ENCODE peak calls at places on chromosomes 13 and 19, in six cellular contexts. One of them, this sample, is unnamed.
A peak's percentile ranks its signal among the peaks of the same experiment; 100 is the strongest.

GRCh38 chr13:99421758-99422555 is 79.3 kb upstream of the TM9SF2 start:
- DNase-seq in heart left ventricle: no peak
- DNase-seq in fibroblast of lung: no peak
- DNase-seq in small intestine: no peak
- DNase-seq in body of pancreas: no peak
- DNase-seq in left ventricle myocardium inferior: no peak
- DNase-seq in this sample: no peak

GRCh38 chr19:1619703-1620102 is 14.4 kb upstream of the UQCR11 start:
- DNase-seq in body of pancreas: no peak
- DNase-seq in small intestine: no peak
- DNase-seq in fibroblast of lung: no peak
- DNase-seq in heart left ventricle: no peak
- DNase-seq in left ventricle myocardium inferior: no peak
- DNase-seq in this sample: no peak

GRCh38 chr13:89686171-89686570 is 1661.3 kb upstream of the MIR17HG start:
- DNase-seq in left ventricle myocardium inferior: no peak
- DNase-seq in small intestine: no peak
- DNase-seq in heart left ventricle: no peak
- DNase-seq in body of pancreas: no peak
- DNase-seq in fibroblast of lung: no peak
- DNase-seq in this sample: no peak

GRCh38 chr19:7832009-7832408 is 2.0 kb downstream of the EVI5L start:
- DNase-seq in heart left ventricle: no peak
- DNase-seq in left ventricle myocardium inferior: no peak
- DNase-seq in small intestine: no peak
- DNase-seq in fibroblast of lung: no peak
- DNase-seq in body of pancreas: no peak
- DNase-seq in this sample: no peak

GRCh38 chr13:45678282-45678681 is 23.8 kb upstream of the CBY2 start:
- DNase-seq in fibroblast of lung: peak; percentile 19
- DNase-seq in body of pancreas: no peak
- DNase-seq in heart left ventricle: no peak
- DNase-seq in small intestine: no peak
- DNase-seq in left ventricle myocardium inferior: no peak
- DNase-seq in this sample: no peak

GRCh38 chr13:112837371-112838037 is 131.5 kb upstream of the MCF2L start:
- DNase-seq in body of pancreas: no peak
- DNase-seq in fibroblast of lung: no peak
- DNase-seq in left ventricle myocardium inferior: no peak
- DNase-seq in small intestine: no peak
- DNase-seq in heart left ventricle: peak; percentile 43
- DNase-seq in this sample: no peak

GRCh38 chr19:2280633-2281264 is 1.2 kb downstream of the PEAK3 start:
- DNase-seq in small intestine: no peak
- DNase-seq in fibroblast of lung: no peak
- DNase-seq in heart left ventricle: no peak
- DNase-seq in body of pancreas: peak; percentile 71
- DNase-seq in left ventricle myocardium inferior: no peak
- DNase-seq in this sample: no peak

GRCh38 chr13:110132178-110132975 is 174.6 kb downstream of the COL4A1 start:
- DNase-seq in body of pancreas: no peak
- DNase-seq in fibroblast of lung: peak; percentile 55
- DNase-seq in left ventricle myocardium inferior: no peak
- DNase-seq in small intestine: no peak
- DNase-seq in heart left ventricle: no peak
- DNase-seq in this sample: peak; percentile 54

GRCh38 chr19:27906081-27906480 is 1306.9 kb downstream of the UQCRFS1 start:
- DNase-seq in heart left ventricle: no peak
- DNase-seq in left ventricle myocardium inferior: no peak
- DNase-seq in body of pancreas: no peak
- DNase-seq in fibroblast of lung: no peak
- DNase-seq in small intestine: no peak
- DNase-seq in this sample: no peak

GRCh38 chr13:112132142-112132541 is 65.2 kb downstream of the SOX1 start:
- DNase-seq in body of pancreas: no peak
- DNase-seq in small intestine: no peak
- DNase-seq in left ventricle myocardium inferior: no peak
- DNase-seq in fibroblast of lung: no peak
- DNase-seq in heart left ventricle: no peak
- DNase-seq in this sample: no peak

GRCh38 chr13:39585219-39585618 is 17.8 kb downstream of the LHFPL6 start:
- DNase-seq in left ventricle myocardium inferior: no peak
- DNase-seq in fibroblast of lung: no peak
- DNase-seq in heart left ventricle: no peak
- DNase-seq in body of pancreas: no peak
- DNase-seq in small intestine: no peak
- DNase-seq in this sample: no peak

GRCh38 chr19:16605115-16605514 is 22.9 kb downstream of the MED26 start:
- DNase-seq in heart left ventricle: no peak
- DNase-seq in left ventricle myocardium inferior: no peak
- DNase-seq in body of pancreas: no peak
- DNase-seq in small intestine: no peak
- DNase-seq in fibroblast of lung: no peak
- DNase-seq in this sample: no peak

GRCh38 chr19:16605552-16605951 is 22.5 kb downstream of the MED26 start:
- DNase-seq in left ventricle myocardium inferior: peak; percentile 48
- DNase-seq in heart left ventricle: no peak
- DNase-seq in fibroblast of lung: no peak
- DNase-seq in small intestine: no peak
- DNase-seq in body of pancreas: no peak
- DNase-seq in this sample: no peak

GRCh38 chr19:16603090-16603489 is 24.9 kb downstream of the MED26 start:
- DNase-seq in small intestine: no peak
- DNase-seq in heart left ventricle: no peak
- DNase-seq in left ventricle myocardium inferior: no peak
- DNase-seq in body of pancreas: no peak
- DNase-seq in fibroblast of lung: no peak
- DNase-seq in this sample: no peak

GRCh38 chr19:16601378-16602052 is 26.5 kb downstream of the MED26 start:
- DNase-seq in body of pancreas: no peak
- DNase-seq in heart left ventricle: no peak
- DNase-seq in small intestine: no peak
- DNase-seq in left ventricle myocardium inferior: no peak
- DNase-seq in fibroblast of lung: no peak
- DNase-seq in this sample: no peak

GRCh38 chr19:16604615-16605014 is 23.4 kb downstream of the MED26 start:
- DNase-seq in body of pancreas: no peak
- DNase-seq in heart left ventricle: no peak
- DNase-seq in fibroblast of lung: no peak
- DNase-seq in left ventricle myocardium inferior: no peak
- DNase-seq in small intestine: no peak
- DNase-seq in this sample: no peak
- H3K4me1 ChIP-seq in body of pancreas: peaks cover 64% of the 10 kb centered on the region
- H3K4me1 ChIP-seq in heart left ventricle: peaks cover 41% of the 10 kb centered on the region
- H3K4me1 ChIP-seq in fibroblast of lung: peaks cover 6% of the 10 kb centered on the region
- H3K4me1 ChIP-seq in left ventricle myocardium inferior: peaks cover 95% of the 10 kb centered on the region
- H3K4me1 ChIP-seq in small intestine: no peaks in the 10 kb centered on the region
- H3K4me1 ChIP-seq in this sample: no peaks in the 10 kb centered on the region

GRCh38 chr19:4516939-4517300 is 1.4 kb downstream of the PLIN4 start:
- DNase-seq in body of pancreas: no peak
- DNase-seq in left ventricle myocardium inferior: peak; percentile 54
- DNase-seq in small intestine: no peak
- DNase-seq in fibroblast of lung: no peak
- DNase-seq in heart left ventricle: peak; percentile 56
- DNase-seq in this sample: no peak
- H3K27ac ChIP-seq in body of pancreas: no peak overlapping the region
- H3K27ac ChIP-seq in left ventricle myocardium inferior: peak overlapping the region; percentile 96
- H3K27ac ChIP-seq in small intestine: no peak overlapping the region
- H3K27ac ChIP-seq in fibroblast of lung: no peak overlapping the region
- H3K27ac ChIP-seq in heart left ventricle: peak overlapping the region; percentile 86
- H3K27ac ChIP-seq in this sample: peak overlapping the region; percentile 85

DNA sequence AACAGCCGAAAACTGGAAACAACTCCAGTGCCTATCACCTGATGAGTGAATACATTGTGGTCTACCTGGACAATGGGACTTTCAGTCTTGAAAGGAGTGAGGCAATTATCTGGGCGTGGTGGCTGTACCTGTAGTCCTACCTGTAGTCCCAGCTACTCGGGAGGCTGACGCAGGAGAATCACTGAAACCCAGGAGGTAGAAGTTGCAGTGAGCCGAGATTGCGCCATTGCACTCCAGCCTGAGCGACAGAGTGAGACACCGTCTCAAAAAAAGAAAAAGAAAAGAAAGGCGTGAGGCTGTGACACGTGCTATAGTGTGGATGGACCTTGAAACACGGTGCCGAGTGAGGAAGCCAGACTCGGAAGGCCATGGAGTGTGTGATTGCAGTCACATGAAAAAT is 4.1 kb upstream of the NTN5 start:
- DNase-seq in left ventricle myocardium inferior: no peak
- DNase-seq in heart left ventricle: no peak
- DNase-seq in body of pancreas: no peak
- DNase-seq in small intestine: peak; percentile 95
- DNase-seq in fibroblast of lung: no peak
- DNase-seq in this sample: no peak
- H3K4me1 ChIP-seq in left ventricle myocardium inferior: peaks cover 9% of the 10 kb centered on the region
- H3K4me1 ChIP-seq in heart left ventricle: no peaks in the 10 kb centered on the region
- H3K4me1 ChIP-seq in body of pancreas: peaks cover 28% of the 10 kb centered on the region
- H3K4me1 ChIP-seq in small intestine: peaks cover 2% of the 10 kb centered on the region
- H3K4me1 ChIP-seq in fibroblast of lung: no peaks in the 10 kb centered on the region
- H3K4me1 ChIP-seq in this sample: no peaks in the 10 kb centered on the region

GRCh38 chr19:45522010-45522941 is 15.0 kb downstream of the VASP start:
- DNase-seq in left ventricle myocardium inferior: no peak
- DNase-seq in heart left ventricle: no peak
- DNase-seq in fibroblast of lung: no peak
- DNase-seq in small intestine: no peak
- DNase-seq in body of pancreas: no peak
- DNase-seq in this sample: no peak
- H3K27ac ChIP-seq in left ventricle myocardium inferior: peak overlapping the region; percentile 18
- H3K27ac ChIP-seq in heart left ventricle: no peak overlapping the region
- H3K27ac ChIP-seq in fibroblast of lung: no peak overlapping the region
- H3K27ac ChIP-seq in small intestine: no peak overlapping the region
- H3K27ac ChIP-seq in body of pancreas: no peak overlapping the region
- H3K27ac ChIP-seq in this sample: no peak overlapping the region

GRCh38 chr19:39158646-39159260 is 33.2 kb downstream of the PAK4 start:
- DNase-seq in body of pancreas: no peak
- DNase-seq in small intestine: no peak
- DNase-seq in left ventricle myocardium inferior: no peak
- DNase-seq in fibroblast of lung: no peak
- DNase-seq in heart left ventricle: no peak
- DNase-seq in this sample: no peak
- H3K4me1 ChIP-seq in body of pancreas: peaks cover 86% of the 10 kb centered on the region
- H3K4me1 ChIP-seq in small intestine: peaks cover 5% of the 10 kb centered on the region
- H3K4me1 ChIP-seq in left ventricle myocardium inferior: peaks cover 39% of the 10 kb centered on the region
- H3K4me1 ChIP-seq in fibroblast of lung: no peaks in the 10 kb centered on the region
- H3K4me1 ChIP-seq in heart left ventricle: no peaks in the 10 kb centered on the region
- H3K4me1 ChIP-seq in this sample: peaks cover 52% of the 10 kb centered on the region